ENCODE peak calls at places on chromosomes 1 and 21, in ten cellular contexts. I, L, V, Y, K, M, W, B, T and S are unnamed samples.
A peak's percentile ranks its signal among the peaks of the same experiment; 100 is the strongest.

GRCh38 chr1:39144943-39145650 is 59.4 kb upstream of the MACF1 start:
- DNase-seq in I (no peak), L (peak; percentile 75), V (no peak), Y (no peak), K (no peak), M (no peak), W (no peak), B (no peak), T (no peak), S (no peak)

GRCh38 chr21:27134513-27134912 is 167.6 kb upstream of the ADAMTS5 start:
- DNase-seq in I (no peak), L (peak; percentile 2), V (no peak), Y (no peak), K (no peak), M (peak; percentile 44), W (no peak), B (no peak), T (no peak), S (no peak)

GRCh38 chr21:14582934-14583628 is 37.0 kb upstream of the SAMSN1 start:
- DNase-seq in I (no peak), L (no peak), V (no peak), Y (no peak), K (no peak), M (no peak), W (no peak), B (no peak), T (no peak), S (no peak)

GRCh38 chr1:204685236-204686006 is at the start of gene LRRN2:
- DNase-seq in I (no peak), L (peak; percentile 30), V (no peak), Y (no peak), K (peak; percentile 92), M (no peak), W (peak; percentile 37), B (peak; percentile 29), T (no peak), S (no peak)

GRCh38 chr1:200909071-200909470 is 14.4 kb downstream of the INAVA start:
- DNase-seq in I (no peak), L (no peak), V (no peak), Y (no peak), K (no peak), M (no peak), W (no peak), B (no peak), T (no peak), S (no peak)

GRCh38 chr1:91583326-91583755 is 82.7 kb downstream of the CDC7 start:
- DNase-seq in I (peak; percentile 95), L (peak; percentile 89), V (no peak), Y (no peak), K (no peak), M (peak; percentile 83), W (no peak), B (no peak), T (no peak), S (no peak)

GRCh38 chr1:206464456-206464964 is 5.8 kb upstream of the IKBKE start:
- DNase-seq in I (peak; percentile 77), L (peak; percentile 95), V (peak; percentile 78), Y (no peak), K (no peak), M (peak; percentile 96), W (no peak), B (no peak), T (no peak), S (no peak)

GRCh38 chr1:51340380-51340779 is 10.0 kb upstream of the TTC39A start:
- DNase-seq in I (no peak), L (no peak), V (no peak), Y (peak; percentile 40), K (no peak), M (no peak), W (no peak), B (no peak), T (no peak), S (no peak)

GRCh38 chr1:119859647-119860046 is 36.7 kb downstream of the ADAM30 start:
- DNase-seq in I (peak; percentile 84), L (peak; percentile 79), V (peak; percentile 18), Y (no peak), K (no peak), M (peak; percentile 85), W (no peak), B (no peak), T (no peak), S (no peak)

GRCh38 chr1:9538669-9539164 is 548 bp upstream of the SLC25A33 start:
- DNase-seq in I (no peak), L (no peak), V (no peak), Y (peak; percentile 88), K (peak; percentile 75), M (no peak), W (no peak), B (peak; percentile 24), T (no peak), S (no peak)

GRCh38 chr1:101365186-101365585 is 128.4 kb downstream of the S1PR1 start:
- DNase-seq in I (no peak), L (peak; percentile 75), V (peak; percentile 53), Y (no peak), K (no peak), M (peak; percentile 36), W (no peak), B (no peak), T (no peak), S (no peak)

GRCh38 chr1:83516369-83516768 is 482.6 kb downstream of the TTLL7 start:
- DNase-seq in I (no peak), L (no peak), V (no peak), Y (no peak), K (no peak), M (no peak), W (no peak), B (no peak), T (no peak), S (no peak)

GRCh38 chr1:17538428-17539130 is 919 bp upstream of the ARHGEF10L start:
- DNase-seq in I (no peak), L (no peak), V (no peak), Y (peak; percentile 88), K (peak; percentile 84), M (no peak), W (no peak), B (peak; percentile 38), T (no peak), S (peak; percentile 83)

GRCh38 chr1:55245781-55246180 is 30.6 kb upstream of the USP24 start:
- DNase-seq in I (peak; percentile 50), L (no peak), V (no peak), Y (no peak), K (no peak), M (no peak), W (no peak), B (no peak), T (no peak), S (no peak)

GRCh38 chr1:14850563-14850962 is 252.1 kb downstream of the KAZN start:
- DNase-seq in I (no peak), L (no peak), V (no peak), Y (no peak), K (peak; percentile 22), M (no peak), W (no peak), B (no peak), T (peak; percentile 5), S (no peak)
- TF ChIP-seq CTCF in I (no peak), L (no peak), V (no peak), Y (no peak), K (peak; percentile 60), M (no peak), W (no peak), B (no peak), T (no peak), S (no peak)

DNA sequence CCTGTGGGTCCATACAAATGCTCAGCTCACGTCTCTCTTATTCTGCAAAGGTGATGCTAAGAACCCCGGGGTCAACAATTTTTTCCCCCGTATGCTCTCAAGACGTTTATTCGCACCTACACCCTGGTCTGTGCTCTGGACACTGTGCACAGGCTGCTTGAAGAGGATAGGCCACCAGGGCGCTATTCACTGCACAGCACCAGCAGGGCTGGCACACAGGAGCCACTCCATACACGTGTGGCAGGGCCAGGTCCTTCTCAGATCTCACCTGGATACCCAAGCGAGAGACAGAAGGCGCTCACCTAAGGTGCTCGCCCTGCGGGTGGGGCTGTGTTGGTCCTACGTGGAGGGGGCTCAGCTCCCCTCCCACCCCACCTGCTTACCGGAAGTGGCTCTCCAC is 16.7 kb downstream of the TMEM63A start:
- DNase-seq in I (no peak), L (no peak), V (no peak), Y (no peak), K (no peak), M (no peak), W (no peak), B (no peak), T (no peak), S (no peak)
- TF ChIP-seq CTCF in I (no peak), L (no peak), V (no peak), Y (no peak), K (no peak), M (no peak), W (no peak), B (no peak), T (no peak), S (no peak)

DNA sequence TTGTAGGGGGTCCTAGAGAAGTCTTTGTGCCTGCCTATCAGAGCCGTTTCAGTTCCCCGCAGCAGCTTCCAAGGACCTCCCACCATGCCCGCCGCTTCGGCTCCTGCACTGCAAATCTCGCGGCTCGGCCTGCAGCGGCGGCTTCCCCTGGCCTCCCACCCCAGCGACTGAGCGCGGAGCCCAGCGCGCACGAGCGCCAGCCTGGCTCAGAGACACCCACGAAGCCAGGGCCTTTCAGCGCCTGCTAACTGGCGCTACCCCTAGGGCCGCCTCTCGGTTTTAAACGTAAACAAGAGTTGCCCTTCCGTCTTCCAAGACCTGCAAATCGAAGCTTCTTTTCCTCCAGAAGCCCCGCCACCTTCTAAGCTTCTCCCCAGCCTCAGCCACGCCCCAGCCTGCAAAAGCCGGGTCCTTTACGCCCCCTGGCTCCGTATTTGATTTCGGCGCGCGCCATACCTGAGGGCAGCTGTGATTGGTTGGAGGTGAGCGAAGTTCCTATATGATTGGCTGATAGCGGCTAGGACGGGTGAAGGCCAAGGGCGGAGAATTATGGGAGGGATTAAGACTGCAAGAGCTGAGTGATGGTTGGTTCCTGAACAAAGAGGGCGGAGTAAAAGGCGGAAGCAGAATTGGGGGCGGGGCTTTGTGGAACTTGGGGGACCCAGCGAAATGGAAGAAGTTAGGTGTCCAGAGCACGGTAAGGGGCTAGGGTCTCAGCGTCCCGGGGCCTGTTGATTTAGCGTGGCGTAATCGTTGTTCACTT is at the start of gene TTF2:
- DNase-seq in I (peak; percentile 99), L (peak; percentile 99), V (peak; percentile 99), Y (peak; percentile 98), K (peak; percentile 98), M (peak; percentile 99), W (peak; percentile 92), B (peak; percentile 92), T (peak; percentile 96), S (peak; percentile 92)
- TF ChIP-seq CTCF in I (no peak), L (no peak), V (no peak), Y (no peak), K (no peak), M (no peak), W (peak; percentile 36), B (no peak), T (no peak), S (peak; percentile 23)

DNA sequence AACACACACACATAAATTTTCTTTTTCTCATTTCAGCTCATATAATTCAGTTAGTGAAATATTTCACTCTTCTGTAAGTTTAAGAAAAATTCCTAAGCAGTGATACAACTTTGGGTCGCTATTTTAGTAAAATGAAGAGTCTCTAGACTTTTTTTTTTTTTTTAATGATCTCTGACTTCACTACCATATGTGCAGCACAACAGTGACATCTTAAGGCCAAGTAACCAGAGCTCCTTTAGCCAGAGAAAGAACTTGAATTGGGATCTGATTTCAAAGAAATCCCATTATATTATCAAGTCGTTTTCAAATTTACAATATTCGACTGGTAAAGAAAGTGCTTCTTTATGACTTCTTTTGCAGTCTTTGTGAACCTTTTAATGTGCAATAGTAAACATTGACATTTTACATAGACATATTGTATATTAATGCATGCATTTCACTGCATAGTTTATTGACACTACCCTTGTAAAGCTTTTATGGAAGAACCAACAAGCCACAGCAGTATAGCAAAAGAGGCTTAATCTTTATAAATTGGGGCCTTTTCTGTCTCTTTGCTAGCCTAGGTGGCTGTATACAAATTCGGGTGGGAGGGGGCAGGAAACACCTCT is 62.2 kb downstream of the LRRC40 start:
- DNase-seq in I (no peak), L (peak; percentile 38), V (peak; percentile 26), Y (no peak), K (no peak), M (peak; percentile 72), W (no peak), B (no peak), T (no peak), S (no peak)
- TF ChIP-seq CTCF in I (no peak), L (peak; percentile 44), V (peak; percentile 50), Y (no peak), K (no peak), M (peak; percentile 29), W (no peak), B (no peak), T (no peak), S (peak; percentile 16)